ENCODE peak calls at places on chromosomes 13 and 19, in eight cellular contexts. L is K562, V is fibroblast of lung, Z is psoas muscle, I is uterus, N is GM13977, C is endodermal cell, B is heart left ventricle. F is an unnamed sample.

GRCh38 chr19:16021796-16022195 is 54.5 kb upstream of the TPM4 start:
- DNase-seq in L (no peak), V (no peak), Z (no peak), I (no peak), N (no peak), C (no peak), B (no peak), F (no peak)

GRCh38 chr13:29511980-29512379 is 83.5 kb downstream of the SLC7A1 start:
- DNase-seq in L (no peak), V (peak; percentile 63), Z (no peak), I (peak; percentile 82), N (no peak), C (no peak), B (no peak), F (no peak)

GRCh38 chr13:111314852-111315251 is 5.6 kb upstream of the TEX29 start:
- DNase-seq in L (no peak), V (no peak), Z (no peak), I (no peak), N (no peak), C (no peak), B (no peak), F (no peak)

GRCh38 chr19:43798546-43799409 is 3.5 kb downstream of the LYPD5 start:
- DNase-seq in L (peak; percentile 70), V (no peak), Z (peak; percentile 42), I (no peak), N (no peak), C (peak; percentile 91), B (no peak), F (peak; percentile 57)

GRCh38 chr19:48363500-48363809 is 285 bp downstream of the TMEM143 start:
- DNase-seq in L (no peak), V (no peak), Z (no peak), I (no peak), N (peak; percentile 21), C (no peak), B (no peak), F (no peak)

GRCh38 chr13:66977156-66977555 is 253.0 kb downstream of the PCDH9 start:
- DNase-seq in L (no peak), V (peak; percentile 46), Z (no peak), I (no peak), N (no peak), C (no peak), B (no peak), F (no peak)

GRCh38 chr19:43820098-43820860 is 6.8 kb upstream of the ZNF283 start:
- DNase-seq in L (no peak), V (peak; percentile 66), Z (peak; percentile 41), I (peak; percentile 25), N (peak; percentile 19), C (peak; percentile 58), B (peak; percentile 69), F (peak; percentile 49)

GRCh38 chr13:24982333-24982999 is 113.5 kb upstream of the PABPC3 start:
- DNase-seq in L (no peak), V (no peak), Z (no peak), I (no peak), N (no peak), C (no peak), B (peak; percentile 43), F (no peak)

GRCh38 chr19:21699197-21699596 is 68.2 kb downstream of the ZNF100 start:
- DNase-seq in L (no peak), V (no peak), Z (no peak), I (no peak), N (no peak), C (no peak), B (no peak), F (no peak)

GRCh38 chr13:98571955-98572662 is 4.8 kb downstream of the STK24 start:
- DNase-seq in L (no peak), V (peak; percentile 66), Z (peak; percentile 34), I (no peak), N (no peak), C (no peak), B (peak; percentile 53), F (no peak)

GRCh38 chr13:51396352-51396751 is 56.5 kb downstream of the INTS6 start:
- DNase-seq in L (no peak), V (peak; percentile 46), Z (no peak), I (no peak), N (peak; percentile 19), C (no peak), B (no peak), F (peak; percentile 38)

GRCh38 chr13:20924758-20925394 is 22.3 kb upstream of the XPO4 start:
- DNase-seq in L (peak; percentile 33), V (peak; percentile 89), Z (peak; percentile 65), I (peak; percentile 55), N (peak; percentile 56), C (peak; percentile 94), B (peak; percentile 70), F (peak; percentile 66)

GRCh38 chr19:39823693-39824092 is 10.3 kb downstream of the DYRK1B start:
- DNase-seq in L (no peak), V (peak; percentile 4), Z (no peak), I (no peak), N (no peak), C (no peak), B (no peak), F (no peak)

GRCh38 chr13:41652735-41653361 is 195.5 kb downstream of the RGCC start:
- DNase-seq in L (peak; percentile 16), V (peak; percentile 84), Z (no peak), I (no peak), N (peak; percentile 64), C (no peak), B (no peak), F (peak; percentile 51)

DNA sequence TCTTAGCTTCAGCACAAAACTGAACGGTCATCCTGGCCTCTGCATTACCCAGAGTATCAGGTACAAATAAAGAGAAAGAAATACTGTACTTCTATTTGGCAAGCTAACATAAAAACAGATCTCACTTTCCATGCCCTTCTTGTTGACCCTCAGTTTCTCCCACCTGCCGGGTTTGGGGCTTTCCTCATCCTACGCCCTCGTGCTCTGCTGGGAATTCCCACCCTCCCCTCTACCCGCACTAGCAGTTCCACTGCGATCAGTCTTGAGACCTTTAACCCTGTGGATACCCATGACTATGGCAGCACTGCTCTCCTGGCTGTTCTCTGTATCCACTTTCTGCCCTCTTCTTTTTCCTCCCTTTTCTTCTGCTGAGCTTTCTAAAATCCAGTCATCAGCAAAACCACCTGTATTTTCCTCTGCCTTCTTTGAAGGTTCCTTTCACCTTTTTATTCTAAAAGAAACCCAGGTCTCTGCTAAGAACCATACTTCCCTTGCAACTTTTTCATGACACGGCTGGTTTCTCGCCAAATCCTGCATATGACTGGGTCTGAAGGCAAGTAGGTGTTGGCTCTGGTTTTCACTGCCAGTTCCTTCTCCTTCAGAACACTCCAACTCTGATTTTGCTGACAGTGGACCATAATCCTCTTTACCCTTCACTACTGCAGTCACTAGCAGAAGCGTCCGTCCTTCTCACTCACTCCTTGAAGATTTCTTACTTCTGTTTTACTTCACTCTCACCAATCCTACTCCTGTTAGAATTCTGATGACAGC is 99.4 kb downstream of the MIPEP start:
- DNase-seq in L (no peak), V (no peak), Z (no peak), I (no peak), N (no peak), C (no peak), B (no peak), F (no peak)
- TF ChIP-seq CTCF in L (no peak), V (no peak), Z (no peak), I (no peak), N (no peak), C (no peak), B (no peak), F (no peak)

DNA sequence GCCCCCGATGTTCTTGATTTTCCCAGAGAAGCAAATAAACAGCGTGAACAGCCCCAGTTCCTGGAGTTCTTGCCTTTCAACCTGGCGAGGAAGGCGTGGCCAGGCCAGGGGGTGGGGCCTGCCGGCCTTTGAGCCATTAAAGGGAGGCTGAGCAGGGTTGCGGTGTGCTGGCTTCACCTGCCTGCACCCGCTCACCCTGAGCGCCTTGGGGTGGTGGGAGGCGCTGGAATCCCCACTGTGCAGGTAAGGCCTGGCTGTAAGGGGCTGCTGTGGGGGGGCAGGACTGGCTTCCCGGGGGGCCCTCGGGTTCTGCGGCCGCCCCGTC is 2.7 kb upstream of the MISP start:
- DNase-seq in L (peak; percentile 61), V (no peak), Z (no peak), I (no peak), N (no peak), C (peak; percentile 64), B (no peak), F (no peak)
- TF ChIP-seq CTCF in L (no peak), V (no peak), Z (no peak), I (no peak), N (no peak), C (no peak), B (no peak), F (no peak)

GRCh38 chr19:49487277-49488045 is at the start of gene RPL13A:
- DNase-seq in L (peak; percentile 91), V (peak; percentile 100), Z (peak; percentile 100), I (peak; percentile 100), N (peak; percentile 97), C (peak; percentile 100), B (peak; percentile 100), F (peak; percentile 97)
- TF ChIP-seq CTCF in L (no peak), V (no peak), Z (no peak), I (no peak), N (no peak), C (no peak), B (no peak), F (no peak)

GRCh38 chr19:3342246-3342645 is 24.1 kb upstream of the NFIC start:
- DNase-seq in L (no peak), V (no peak), Z (no peak), I (no peak), N (no peak), C (no peak), B (no peak), F (peak; percentile 11)

GRCh38 chr19:3346677-3347353 is 19.6 kb upstream of the NFIC start:
- DNase-seq in L (no peak), V (peak; percentile 87), Z (peak; percentile 81), I (peak; percentile 87), N (no peak), C (peak; percentile 35), B (peak; percentile 81), F (no peak)

GRCh38 chr19:3344608-3345598 is 21.5 kb upstream of the NFIC start:
- DNase-seq in L (no peak), V (no peak), Z (no peak), I (peak; percentile 26), N (no peak), C (no peak), B (no peak), F (peak; percentile 22)

GRCh38 chr19:3345850-3346460 is 20.4 kb upstream of the NFIC start:
- DNase-seq in L (no peak), V (no peak), Z (no peak), I (peak; percentile 30), N (no peak), C (no peak), B (no peak), F (no peak)

DNA sequence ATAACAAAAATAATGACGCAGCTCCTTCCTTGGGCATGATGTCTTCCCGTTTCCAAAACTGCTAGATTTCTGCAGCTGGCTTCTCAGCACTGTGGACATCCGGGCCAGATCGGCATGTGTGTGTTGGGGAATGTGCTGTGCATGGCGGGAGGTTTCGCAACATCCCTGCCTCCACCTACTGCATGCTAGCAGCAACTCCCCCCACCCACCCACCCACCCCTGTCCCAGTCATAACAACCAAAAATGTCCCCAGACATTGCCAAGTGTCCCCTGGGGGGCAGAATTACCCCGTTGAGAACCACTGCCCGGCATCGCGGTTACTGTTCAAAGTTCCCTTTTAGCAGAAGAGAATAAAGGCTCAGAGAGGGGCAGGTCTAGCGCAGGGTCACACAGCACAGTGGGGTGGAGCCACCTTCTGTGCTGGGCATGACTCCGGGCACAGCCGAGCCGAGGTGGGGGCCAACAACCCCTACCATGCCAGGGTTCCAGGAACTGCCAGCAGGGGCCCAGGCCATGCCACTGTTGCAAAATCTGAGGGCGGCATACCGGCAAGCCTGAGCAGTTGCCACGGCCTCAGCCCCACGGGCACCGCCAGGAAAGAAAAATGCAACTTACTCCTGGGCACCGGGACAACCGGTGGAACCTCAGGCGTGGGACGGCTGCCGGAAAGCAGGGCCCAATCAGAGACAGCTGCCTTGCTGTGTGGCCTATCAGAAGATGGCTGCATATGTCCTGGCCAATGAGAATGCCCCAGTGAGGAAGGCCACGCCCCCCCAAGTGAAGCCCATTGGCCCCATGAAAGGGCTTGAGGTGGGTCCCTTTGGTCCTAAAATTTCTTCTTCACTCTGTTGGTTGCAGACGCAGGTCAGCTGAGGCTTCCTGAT is 22.5 kb upstream of the NFIC start:
- DNase-seq in L (peak; percentile 91), V (peak; percentile 92), Z (peak; percentile 87), I (peak; percentile 88), N (peak; percentile 70), C (peak; percentile 81), B (peak; percentile 88), F (peak; percentile 69)
- TF ChIP-seq CTCF in L (peak; percentile 36), V (no peak), Z (no peak), I (no peak), N (peak; percentile 24), C (no peak), B (peak; percentile 20), F (no peak)